ENCODE peak calls at places on chromosomes 7 and 10, in six cellular contexts. R is uterus; Q is fibroblast of lung; U is CD8-positive, alpha-beta memory T cell; T is esophagus squamous epithelium; M is GM23338. I is an unnamed sample. For H3K4me1, the result is how much of the 10 kb centered on the place peaks cover.

GRCh38 chr7:117950601-117951278 is 77.5 kb upstream of the CTTNBP2 start:
- DNase-seq in R (no peak), Q (no peak), U (no peak), T (no peak), M (no peak), I (no peak)

GRCh38 chr10:75410135-75410787 is 8.7 kb upstream of the ZNF503 start:
- DNase-seq in R (peak), Q (no peak), U (no peak), T (no peak), M (peak), I (peak)

GRCh38 chr10:34544400-34544799 is 270.7 kb downstream of the PARD3 start:
- DNase-seq in R (no peak), Q (no peak), U (no peak), T (no peak), M (no peak), I (no peak)

GRCh38 chr10:123455861-123456260 is 210.3 kb upstream of the GPR26 start:
- DNase-seq in R (no peak), Q (no peak), U (no peak), T (no peak), M (no peak), I (no peak)

GRCh38 chr7:150950496-150951180 is 27.5 kb downstream of the KCNH2 start:
- DNase-seq in R (no peak), Q (no peak), U (no peak), T (no peak), M (no peak), I (no peak)

GRCh38 chr7:73700070-73700423 is 16.6 kb downstream of the BUD23 start:
- DNase-seq in R (no peak), Q (no peak), U (no peak), T (no peak), M (no peak), I (no peak)

GRCh38 chr10:102743078-102743587 is 615 bp upstream of the WBP1L start:
- DNase-seq in R (no peak), Q (no peak), U (no peak), T (no peak), M (no peak), I (no peak)

GRCh38 chr10:44809652-44810051 is 101.5 kb upstream of the TMEM72 start:
- DNase-seq in R (no peak), Q (no peak), U (no peak), T (no peak), M (peak), I (no peak)

GRCh38 chr7:42232275-42232674 is 4.7 kb downstream of the GLI3 start:
- DNase-seq in R (peak), Q (peak), U (no peak), T (no peak), M (peak), I (no peak)

GRCh38 chr10:43680035-43680434 is 31.4 kb upstream of the ZNF32 start:
- DNase-seq in R (no peak), Q (peak), U (no peak), T (no peak), M (no peak), I (no peak)

GRCh38 chr10:91593366-91593765 is 39.5 kb downstream of the PPP1R3C start:
- DNase-seq in R (no peak), Q (no peak), U (no peak), T (no peak), M (no peak), I (peak)
- H3K4me1 ChIP-seq in R (half or more), Q (half or more), U (under half), T (half or more), M (under half), I (under half)

GRCh38 chr10:7937315-7937945 is 117.1 kb upstream of the GATA3 start:
- DNase-seq in R (no peak), Q (no peak), U (no peak), T (no peak), M (no peak), I (no peak)
- H3K27ac ChIP-seq in R (no peak), Q (no peak), U (no peak), T (no peak), M (no peak), I (no peak)

DNA sequence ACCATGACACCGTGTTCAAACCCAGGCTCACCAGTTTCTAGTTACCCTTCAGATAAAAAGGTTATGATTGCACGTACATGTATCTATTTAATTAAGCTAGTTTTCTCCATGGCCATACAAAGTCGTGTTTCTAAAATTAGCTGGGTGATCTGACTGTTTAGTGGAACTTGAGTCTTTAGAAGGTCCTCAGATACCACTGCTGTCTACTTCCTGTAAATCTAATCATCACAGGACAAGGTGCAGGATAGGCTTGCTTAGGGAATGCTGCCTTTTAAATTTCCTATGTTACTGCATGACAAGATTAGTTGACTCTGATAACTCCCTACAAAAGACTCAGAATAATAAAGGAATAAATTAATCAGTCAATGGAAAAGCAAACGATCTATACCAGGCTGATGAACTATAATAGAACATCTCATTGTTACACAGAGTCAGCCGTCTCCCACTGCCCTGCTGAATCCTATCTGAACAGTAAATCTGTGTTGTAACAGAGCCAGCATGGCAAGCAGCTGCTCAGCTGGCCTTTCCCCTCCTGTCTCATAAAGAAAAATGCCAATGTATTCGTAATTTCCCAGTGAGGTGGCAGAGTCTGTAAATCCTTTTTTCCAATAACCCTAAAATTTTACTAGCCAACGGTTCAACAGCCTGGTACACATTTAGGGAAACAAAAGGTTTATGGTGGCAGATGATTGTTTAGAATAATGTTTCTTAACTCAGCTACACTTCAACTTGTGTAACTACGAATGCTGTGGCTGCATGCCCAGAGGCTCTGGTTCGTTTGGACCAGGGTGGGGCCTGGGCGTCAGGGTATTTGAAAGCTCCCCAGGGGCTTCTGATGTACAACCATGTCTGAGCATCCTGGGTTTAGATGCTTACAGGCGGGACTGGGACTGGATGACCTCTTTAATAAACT is 318.0 kb downstream of the PAXIP1 start:
- DNase-seq in R (no peak), Q (peak), U (no peak), T (no peak), M (no peak), I (no peak)
- H3K4me1 ChIP-seq in R (under half), Q (under half), U (under half), T (under half), M (under half), I (under half)

GRCh38 chr10:49347827-49348226 is 48.1 kb downstream of the DRGX start:
- DNase-seq in R (no peak), Q (no peak), U (no peak), T (no peak), M (no peak), I (no peak)
- H3K27ac ChIP-seq in R (no peak), Q (no peak), U (no peak), T (no peak), M (no peak), I (no peak)